ENCODE peak calls at places on chromosomes 1 and 21, in four cellular contexts. L is progenitor cell of endocrine pancreas, U is pancreas, C is mucosa of descending colon. W is an unnamed sample.

GRCh38 chr1:244989813-244990212 is 125.5 kb upstream of the HNRNPU start:
- DNase-seq in U (no peak), L (no peak), C (no peak), W (no peak)

GRCh38 chr21:44399955-44400790 is 46.8 kb downstream of the TRPM2 start:
- DNase-seq in U (no peak), C (no peak), L (no peak), W (no peak)

GRCh38 chr1:209569445-209570207 is 13.9 kb upstream of the CAMK1G start:
- DNase-seq in C (peak), L (peak), U (peak), W (peak)

GRCh38 chr1:161730050-161730564 is 8.8 kb downstream of the FCRLB start:
- DNase-seq in L (no peak), U (no peak), C (no peak), W (peak)

GRCh38 chr1:112358061-112358770 is 37.8 kb upstream of the CTTNBP2NL start:
- DNase-seq in L (no peak), C (no peak), U (no peak), W (no peak)

GRCh38 chr1:37471345-37472231 is 2.8 kb upstream of the ZC3H12A start:
- DNase-seq in L (no peak), C (peak), U (peak), W (no peak)

GRCh38 chr1:227844320-227845114 is 29.0 kb downstream of the PRSS38 start:
- DNase-seq in U (no peak), L (no peak), C (no peak), W (no peak)

GRCh38 chr1:171817511-171818265 is 23.6 kb upstream of the DNM3 start:
- DNase-seq in C (no peak), L (no peak), U (no peak), W (peak)

GRCh38 chr1:35642472-35642955 is 1.2 kb upstream of the PSMB2 start:
- DNase-seq in C (peak), U (no peak), L (no peak), W (no peak)

GRCh38 chr1:160681067-160681890 is 30.3 kb downstream of the CD48 start:
- DNase-seq in U (peak), L (peak), C (peak), W (peak)

GRCh38 chr1:242228991-242229390 is 230.1 kb upstream of the MAP1LC3C start:
- DNase-seq in L (no peak), U (no peak), C (no peak), W (no peak)

GRCh38 chr1:30916296-30916695 is 7.7 kb upstream of the SDC3 start:
- DNase-seq in L (no peak), C (no peak), U (no peak), W (no peak)

GRCh38 chr1:85134583-85135455 is 66.0 kb downstream of the SYDE2 start:
- DNase-seq in U (no peak), L (no peak), C (no peak), W (no peak)

GRCh38 chr1:209883341-209883971 is 54.6 kb upstream of the SYT14 start:
- DNase-seq in C (no peak), L (no peak), U (no peak), W (no peak)

GRCh38 chr1:3543076-3544049 is 67.9 kb downstream of the MEGF6 start:
- DNase-seq in U (no peak), C (no peak), L (no peak), W (no peak)

GRCh38 chr1:239587066-239587465 is 200.7 kb downstream of the CHRM3 start:
- DNase-seq in U (no peak), L (no peak), C (peak), W (no peak)

GRCh38 chr1:6911974-6912373 is 126.7 kb downstream of the CAMTA1 start:
- DNase-seq in U (no peak), C (no peak), L (no peak), W (no peak)

GRCh38 chr21:29753216-29753615 is 186.6 kb downstream of the GRIK1 start:
- DNase-seq in C (no peak), L (no peak), U (no peak), W (no peak)

GRCh38 chr1:22259581-22260282 is 116.8 kb upstream of the WNT4 start:
- DNase-seq in C (peak), U (no peak), L (no peak), W (no peak)

GRCh38 chr1:240149488-240150094 is 57.9 kb downstream of the FMN2 start:
- DNase-seq in C (no peak), U (no peak), L (no peak), W (no peak)

GRCh38 chr1:57908471-57908870 is 484.6 kb upstream of the DAB1 start:
- DNase-seq in U (no peak), C (no peak), L (no peak), W (no peak)

GRCh38 chr1:198667796-198668195 is 29.0 kb downstream of the PTPRC start:
- DNase-seq in U (no peak), C (no peak), L (no peak), W (no peak)

GRCh38 chr1:15346356-15347030 is 63.2 kb upstream of the EFHD2 start:
- DNase-seq in C (no peak), L (no peak), U (no peak), W (no peak)

GRCh38 chr21:45370575-45370974 is 34.4 kb upstream of the COL18A1 start:
- DNase-seq in C (no peak), U (peak), L (no peak), W (no peak)

DNA sequence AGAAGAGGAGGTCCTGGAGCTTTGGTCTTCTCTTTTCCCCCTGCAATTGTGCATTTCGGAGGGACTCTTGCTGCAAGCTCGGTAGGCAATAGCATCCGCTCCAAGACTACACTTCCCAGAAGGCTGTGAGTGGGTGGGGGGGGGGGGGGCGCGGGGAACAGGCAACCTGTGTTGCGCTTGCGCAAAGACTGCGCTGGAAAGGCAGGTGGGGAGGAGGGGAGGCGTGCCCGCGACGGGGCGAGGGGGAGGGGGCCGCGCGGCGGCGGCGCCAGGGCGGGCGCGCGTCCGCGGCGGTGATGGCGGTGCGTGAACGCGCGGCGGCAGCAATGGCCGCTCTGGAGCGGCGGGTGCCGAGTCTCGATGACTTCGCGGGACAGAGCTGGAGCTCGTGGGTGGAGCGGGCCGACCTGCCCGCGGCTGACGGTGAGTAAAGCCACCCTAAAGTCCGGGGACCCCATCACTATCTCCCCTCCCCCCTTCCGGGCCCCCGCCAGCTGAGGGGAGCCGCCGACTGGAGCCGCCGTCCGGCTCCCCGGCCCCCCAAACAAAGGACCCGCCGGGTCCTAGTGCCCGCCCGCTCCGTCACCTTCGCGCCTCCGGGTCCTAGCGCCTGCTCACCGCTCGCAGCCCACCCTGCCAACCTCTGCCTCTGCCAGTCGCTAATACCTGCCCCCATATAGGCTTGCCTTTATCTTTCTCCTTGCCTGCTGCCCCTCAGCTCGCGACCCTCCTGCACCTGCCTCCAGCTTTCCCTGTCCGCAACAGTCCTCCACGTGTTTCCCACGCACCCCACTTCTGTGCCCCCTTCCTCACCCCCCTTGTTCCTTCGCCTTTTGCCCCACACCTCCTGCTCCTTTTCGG is at the start of gene ATXN7L2:
- DNase-seq in U (peak), C (peak), L (peak), W (peak)
- TF ChIP-seq CTCF in U (no peak), C (no peak), L (no peak), W (no peak)

GRCh38 chr1:235553063-235553675 is 48.9 kb upstream of the B3GALNT2 start:
- DNase-seq in L (no peak), C (no peak), U (no peak), W (no peak)

GRCh38 chr1:235558783-235559182 is 54.5 kb upstream of the B3GALNT2 start:
- DNase-seq in L (no peak), C (no peak), U (no peak), W (no peak)

GRCh38 chr1:235556807-235557206 is 52.6 kb upstream of the B3GALNT2 start:
- DNase-seq in C (no peak), L (no peak), U (no peak), W (no peak)

GRCh38 chr1:235562589-235562988 is 58.3 kb upstream of the B3GALNT2 start:
- DNase-seq in U (no peak), C (no peak), L (no peak), W (no peak)

GRCh38 chr1:235557495-235557894 is 53.2 kb upstream of the B3GALNT2 start:
- DNase-seq in C (no peak), U (no peak), L (no peak), W (no peak)
- TF ChIP-seq CTCF in C (no peak), U (no peak), L (peak), W (no peak)

DNA sequence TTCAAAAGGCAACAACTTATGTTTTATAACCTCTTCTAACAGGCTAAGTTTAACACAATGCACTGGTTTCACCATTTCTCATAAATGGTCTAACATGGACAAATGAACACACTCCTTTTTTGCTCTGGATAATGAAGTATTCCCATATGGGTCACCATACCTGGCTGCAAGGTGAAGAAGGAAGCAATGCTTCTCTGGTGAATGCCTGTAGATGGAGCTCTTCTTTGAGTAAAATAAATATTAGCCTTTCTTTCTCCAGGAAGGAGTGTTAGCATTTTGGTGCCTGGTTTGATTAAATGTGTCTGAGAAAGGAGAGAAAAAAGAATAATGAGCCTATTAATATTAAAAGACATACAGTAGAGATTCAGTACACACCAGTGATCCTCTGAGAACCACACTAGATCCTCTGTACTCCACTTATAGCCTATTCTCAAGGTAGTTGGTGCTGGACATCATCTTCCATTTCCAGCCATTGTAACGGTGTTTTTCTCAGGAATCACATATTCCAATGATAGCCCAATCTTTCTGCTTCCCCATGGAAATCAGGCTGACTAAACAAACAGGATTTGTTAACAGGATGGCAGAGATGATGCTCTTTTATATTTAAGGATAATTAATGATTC is 17.6 kb downstream of the MTFR1L start:
- DNase-seq in C (no peak), L (no peak), U (no peak), W (no peak)
- TF ChIP-seq CTCF in C (no peak), L (peak), U (peak), W (peak)

DNA sequence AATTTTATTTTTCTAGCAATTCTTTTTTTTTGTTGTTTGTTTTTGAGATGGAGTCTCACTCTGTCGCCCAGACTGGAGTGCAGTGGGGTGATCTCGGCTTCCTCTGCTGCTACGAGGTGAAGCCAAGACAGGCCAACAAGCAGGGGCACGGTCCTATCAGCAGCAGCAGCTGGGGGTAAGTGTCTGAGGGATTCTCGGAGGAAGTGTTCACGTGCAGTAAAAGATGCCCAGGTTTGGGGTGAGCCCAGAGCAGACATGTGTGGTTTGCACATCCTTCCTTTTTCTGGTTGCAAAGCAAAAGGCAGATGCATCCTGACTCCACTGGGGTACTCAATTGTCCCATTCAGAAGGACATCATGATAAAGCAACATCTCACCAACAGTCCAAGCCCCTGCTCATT is 27.7 kb downstream of the PIGP start:
- DNase-seq in C (no peak), L (no peak), U (no peak), W (no peak)
- TF ChIP-seq CTCF in C (no peak), L (no peak), U (no peak), W (no peak)

GRCh38 chr21:15731243-15731613 is 1.4 kb downstream of the USP25 start:
- DNase-seq in U (no peak), L (no peak), C (no peak), W (no peak)

GRCh38 chr21:15729346-15729673 is 472 bp upstream of the USP25 start:
- DNase-seq in L (no peak), U (no peak), C (no peak), W (no peak)

GRCh38 chr21:15730484-15731242 is 881 bp downstream of the USP25 start:
- DNase-seq in C (peak), U (no peak), L (no peak), W (no peak)

GRCh38 chr21:15728046-15728445 is 1.7 kb upstream of the USP25 start:
- DNase-seq in C (no peak), U (no peak), L (no peak), W (no peak)

DNA sequence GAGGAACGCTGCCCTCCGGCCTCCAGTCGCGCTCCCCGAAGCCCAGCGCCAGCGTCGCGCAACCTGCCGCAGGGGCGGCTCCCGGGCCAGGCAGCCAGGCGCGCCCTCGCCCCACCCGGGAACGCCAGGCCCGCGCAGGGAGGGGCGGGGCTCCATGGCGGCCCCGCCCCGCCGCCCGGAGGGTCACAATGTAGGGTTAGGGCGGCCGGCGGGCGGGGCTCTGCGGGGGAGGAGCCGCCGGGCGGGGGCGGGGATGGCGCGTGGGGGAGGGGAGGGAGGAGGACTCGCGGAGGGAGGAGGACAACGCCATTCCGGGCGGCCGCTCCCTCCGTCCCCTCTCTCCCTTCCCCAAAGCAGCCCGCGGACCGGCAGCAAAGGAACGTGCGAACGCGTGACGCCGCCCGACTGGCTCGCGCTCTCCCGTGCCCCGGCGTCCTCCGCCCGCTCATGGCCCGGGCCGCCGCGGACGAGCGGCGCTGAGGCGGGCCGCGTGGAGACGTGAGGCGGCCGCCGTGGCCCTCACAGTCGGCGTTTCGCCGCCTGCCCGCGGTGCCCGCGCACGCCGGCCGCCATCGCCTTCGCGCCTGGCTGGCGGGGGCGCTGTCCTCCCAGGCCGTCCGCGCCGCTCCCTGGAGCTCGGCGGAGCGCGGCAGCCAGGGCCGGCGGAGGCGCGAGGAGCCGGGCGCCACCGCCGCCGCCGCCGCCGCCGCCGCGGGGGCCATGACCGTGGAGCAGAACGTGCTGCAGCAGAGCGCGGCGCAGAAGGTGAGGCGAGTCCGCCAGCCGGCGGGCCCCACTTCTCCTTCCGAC is at the start of gene USP25:
- DNase-seq in L (peak), C (peak), U (peak), W (peak)
- TF ChIP-seq CTCF in L (peak), C (peak), U (no peak), W (peak)

GRCh38 chr1:180933141-180933540 is 20.4 kb downstream of the KIAA1614 start:
- DNase-seq in L (no peak), U (no peak), C (no peak), W (no peak)
- TF ChIP-seq CTCF in L (no peak), U (no peak), C (no peak), W (no peak)

GRCh38 chr1:13465515-13465914 is 48.3 kb downstream of the LRRC38 start:
- DNase-seq in C (no peak), U (no peak), L (no peak), W (no peak)

GRCh38 chr1:13469343-13469742 is 44.5 kb downstream of the LRRC38 start:
- DNase-seq in U (no peak), C (no peak), L (no peak), W (peak)
- TF ChIP-seq CTCF in U (no peak), C (no peak), L (peak), W (no peak)

DNA sequence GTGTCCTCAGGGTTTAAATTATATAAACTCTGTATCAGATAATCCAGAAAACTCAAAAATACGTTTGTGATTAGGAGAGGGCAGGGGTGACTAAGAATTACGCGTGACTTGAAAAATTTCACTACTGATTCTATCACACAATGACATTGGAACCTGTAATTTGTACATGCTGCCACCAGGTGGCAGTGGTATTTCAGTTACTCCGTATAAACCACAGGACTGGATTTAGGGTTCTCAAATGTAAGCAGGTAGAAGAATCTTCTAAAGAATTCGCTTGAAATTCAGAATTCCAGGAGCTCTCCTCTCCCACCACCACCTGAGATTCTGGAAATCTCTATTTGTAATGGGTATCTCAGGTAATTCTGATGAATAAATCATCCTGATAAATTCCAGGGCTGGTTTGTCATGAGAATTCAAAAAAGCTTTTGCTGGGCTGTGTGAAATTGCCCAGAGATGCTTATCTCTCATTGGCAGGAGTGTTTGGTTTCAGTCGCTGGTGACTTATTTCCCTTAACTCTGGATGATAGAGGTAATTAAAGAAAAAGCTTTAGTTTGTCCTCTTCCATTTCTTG is 1.7 kb upstream of the KRTAP7-1 start:
- DNase-seq in C (no peak), U (no peak), L (no peak), W (peak)
- TF ChIP-seq CTCF in C (no peak), U (peak), L (peak), W (peak)

GRCh38 chr1:9070421-9071015 is 1.1 kb upstream of the SLC2A5 start:
- DNase-seq in L (no peak), U (no peak), C (no peak), W (no peak)

GRCh38 chr1:9068971-9069323 is 488 bp downstream of the SLC2A5 start:
- DNase-seq in C (no peak), L (no peak), U (no peak), W (no peak)

GRCh38 chr1:9069324-9070100 is at the start of gene SLC2A5:
- DNase-seq in U (no peak), L (no peak), C (peak), W (peak)

GRCh38 chr1:9065213-9065751 is 4.2 kb downstream of the SLC2A5 start:
- DNase-seq in L (no peak), C (no peak), U (no peak), W (no peak)

GRCh38 chr1:9066945-9067807 is 2.3 kb downstream of the SLC2A5 start:
- DNase-seq in C (no peak), U (no peak), L (no peak), W (no peak)
- TF ChIP-seq CTCF in C (no peak), U (no peak), L (no peak), W (no peak)

W was measured in GM10248.